ENCODE peak calls at places on chromosomes 1 and 21, in eight cellular contexts. One of them, this sample, is unnamed.

GRCh38 chr21:36613554-36613953 is 85.4 kb upstream of the SIM2 start:
- DNase-seq in amniotic stem cell: no peak
- DNase-seq in pancreas: no peak
- DNase-seq in activated CD4-positive, alpha-beta T cell treated with anti-CD3 and anti-CD28 coated beads, Interleukin-2, amount 10 ng/mL, durations not matched to agents 24 days and 14 days: no peak
- DNase-seq in NCI-H82: no peak
- DNase-seq in stimulated activated CD4-positive, alpha-beta T cell treated with anti-CD3 and anti-CD28 coated beads, Interleukin-2, amount 100 ng/mL, for 48 hours: no peak
- DNase-seq in effector CD4-positive, alpha-beta T cell: no peak
- DNase-seq in NCI-H524: no peak
- DNase-seq in this sample: no peak

GRCh38 chr1:28259935-28260802 is 851 bp downstream of the SESN2 start:
- DNase-seq in amniotic stem cell: peak; percentile 63
- DNase-seq in pancreas: peak; percentile 79
- DNase-seq in activated CD4-positive, alpha-beta T cell treated with anti-CD3 and anti-CD28 coated beads, Interleukin-2, amount 10 ng/mL, durations not matched to agents 24 days and 14 days: peak; percentile 80
- DNase-seq in NCI-H82: peak; percentile 86
- DNase-seq in stimulated activated CD4-positive, alpha-beta T cell treated with anti-CD3 and anti-CD28 coated beads, Interleukin-2, amount 100 ng/mL, for 48 hours: peak; percentile 21
- DNase-seq in effector CD4-positive, alpha-beta T cell: no peak
- DNase-seq in NCI-H524: peak; percentile 32
- DNase-seq in this sample: peak; percentile 80

GRCh38 chr1:243968413-243968812 is 82.7 kb upstream of the ZBTB18 start:
- DNase-seq in amniotic stem cell: no peak
- DNase-seq in pancreas: no peak
- DNase-seq in activated CD4-positive, alpha-beta T cell treated with anti-CD3 and anti-CD28 coated beads, Interleukin-2, amount 10 ng/mL, durations not matched to agents 24 days and 14 days: no peak
- DNase-seq in NCI-H82: no peak
- DNase-seq in stimulated activated CD4-positive, alpha-beta T cell treated with anti-CD3 and anti-CD28 coated beads, Interleukin-2, amount 100 ng/mL, for 48 hours: no peak
- DNase-seq in effector CD4-positive, alpha-beta T cell: no peak
- DNase-seq in NCI-H524: no peak
- DNase-seq in this sample: no peak

GRCh38 chr1:175274368-175274767 is 81.8 kb upstream of the KIAA0040 start:
- DNase-seq in amniotic stem cell: no peak
- DNase-seq in pancreas: no peak
- DNase-seq in activated CD4-positive, alpha-beta T cell treated with anti-CD3 and anti-CD28 coated beads, Interleukin-2, amount 10 ng/mL, durations not matched to agents 24 days and 14 days: no peak
- DNase-seq in NCI-H82: no peak
- DNase-seq in stimulated activated CD4-positive, alpha-beta T cell treated with anti-CD3 and anti-CD28 coated beads, Interleukin-2, amount 100 ng/mL, for 48 hours: no peak
- DNase-seq in effector CD4-positive, alpha-beta T cell: no peak
- DNase-seq in NCI-H524: no peak
- DNase-seq in this sample: no peak

GRCh38 chr1:59214764-59215208 is 82.1 kb upstream of the FGGY start:
- DNase-seq in amniotic stem cell: no peak
- DNase-seq in pancreas: peak; percentile 45
- DNase-seq in activated CD4-positive, alpha-beta T cell treated with anti-CD3 and anti-CD28 coated beads, Interleukin-2, amount 10 ng/mL, durations not matched to agents 24 days and 14 days: no peak
- DNase-seq in NCI-H82: no peak
- DNase-seq in stimulated activated CD4-positive, alpha-beta T cell treated with anti-CD3 and anti-CD28 coated beads, Interleukin-2, amount 100 ng/mL, for 48 hours: no peak
- DNase-seq in effector CD4-positive, alpha-beta T cell: no peak
- DNase-seq in NCI-H524: no peak
- DNase-seq in this sample: peak; percentile 35

GRCh38 chr1:234721476-234722266 is 111.7 kb upstream of the IRF2BP2 start:
- DNase-seq in amniotic stem cell: no peak
- DNase-seq in pancreas: no peak
- DNase-seq in activated CD4-positive, alpha-beta T cell treated with anti-CD3 and anti-CD28 coated beads, Interleukin-2, amount 10 ng/mL, durations not matched to agents 24 days and 14 days: no peak
- DNase-seq in NCI-H82: peak; percentile 52
- DNase-seq in stimulated activated CD4-positive, alpha-beta T cell treated with anti-CD3 and anti-CD28 coated beads, Interleukin-2, amount 100 ng/mL, for 48 hours: no peak
- DNase-seq in effector CD4-positive, alpha-beta T cell: no peak
- DNase-seq in NCI-H524: no peak
- DNase-seq in this sample: peak; percentile 75

GRCh38 chr1:52637946-52638345 is 5.0 kb downstream of the SHISAL2A start:
- DNase-seq in amniotic stem cell: no peak
- DNase-seq in pancreas: no peak
- DNase-seq in activated CD4-positive, alpha-beta T cell treated with anti-CD3 and anti-CD28 coated beads, Interleukin-2, amount 10 ng/mL, durations not matched to agents 24 days and 14 days: no peak
- DNase-seq in NCI-H82: no peak
- DNase-seq in stimulated activated CD4-positive, alpha-beta T cell treated with anti-CD3 and anti-CD28 coated beads, Interleukin-2, amount 100 ng/mL, for 48 hours: no peak
- DNase-seq in effector CD4-positive, alpha-beta T cell: no peak
- DNase-seq in NCI-H524: no peak
- DNase-seq in this sample: no peak

GRCh38 chr1:79852004-79852403 is 845.5 kb upstream of the ADGRL4 start:
- DNase-seq in amniotic stem cell: no peak
- DNase-seq in pancreas: no peak
- DNase-seq in activated CD4-positive, alpha-beta T cell treated with anti-CD3 and anti-CD28 coated beads, Interleukin-2, amount 10 ng/mL, durations not matched to agents 24 days and 14 days: no peak
- DNase-seq in NCI-H82: no peak
- DNase-seq in stimulated activated CD4-positive, alpha-beta T cell treated with anti-CD3 and anti-CD28 coated beads, Interleukin-2, amount 100 ng/mL, for 48 hours: no peak
- DNase-seq in effector CD4-positive, alpha-beta T cell: no peak
- DNase-seq in NCI-H524: no peak
- DNase-seq in this sample: no peak

GRCh38 chr1:162088281-162088969 is 18.9 kb downstream of the NOS1AP start:
- DNase-seq in amniotic stem cell: no peak
- DNase-seq in pancreas: no peak
- DNase-seq in activated CD4-positive, alpha-beta T cell treated with anti-CD3 and anti-CD28 coated beads, Interleukin-2, amount 10 ng/mL, durations not matched to agents 24 days and 14 days: no peak
- DNase-seq in NCI-H82: no peak
- DNase-seq in stimulated activated CD4-positive, alpha-beta T cell treated with anti-CD3 and anti-CD28 coated beads, Interleukin-2, amount 100 ng/mL, for 48 hours: no peak
- DNase-seq in effector CD4-positive, alpha-beta T cell: no peak
- DNase-seq in NCI-H524: no peak
- DNase-seq in this sample: no peak

GRCh38 chr1:199875337-199875736 is 152.2 kb upstream of the NR5A2 start:
- DNase-seq in amniotic stem cell: no peak
- DNase-seq in pancreas: no peak
- DNase-seq in activated CD4-positive, alpha-beta T cell treated with anti-CD3 and anti-CD28 coated beads, Interleukin-2, amount 10 ng/mL, durations not matched to agents 24 days and 14 days: no peak
- DNase-seq in NCI-H82: no peak
- DNase-seq in stimulated activated CD4-positive, alpha-beta T cell treated with anti-CD3 and anti-CD28 coated beads, Interleukin-2, amount 100 ng/mL, for 48 hours: no peak
- DNase-seq in effector CD4-positive, alpha-beta T cell: no peak
- DNase-seq in NCI-H524: no peak
- DNase-seq in this sample: no peak

GRCh38 chr1:17369466-17369865 is 2.5 kb upstream of the PADI6 start:
- DNase-seq in amniotic stem cell: peak; percentile 5
- DNase-seq in pancreas: no peak
- DNase-seq in activated CD4-positive, alpha-beta T cell treated with anti-CD3 and anti-CD28 coated beads, Interleukin-2, amount 10 ng/mL, durations not matched to agents 24 days and 14 days: no peak
- DNase-seq in NCI-H82: no peak
- DNase-seq in stimulated activated CD4-positive, alpha-beta T cell treated with anti-CD3 and anti-CD28 coated beads, Interleukin-2, amount 100 ng/mL, for 48 hours: no peak
- DNase-seq in effector CD4-positive, alpha-beta T cell: no peak
- DNase-seq in NCI-H524: no peak
- DNase-seq in this sample: no peak

GRCh38 chr1:163875927-163876320 is 554.2 kb downstream of the NUF2 start:
- DNase-seq in amniotic stem cell: peak; percentile 49
- DNase-seq in pancreas: no peak
- DNase-seq in activated CD4-positive, alpha-beta T cell treated with anti-CD3 and anti-CD28 coated beads, Interleukin-2, amount 10 ng/mL, durations not matched to agents 24 days and 14 days: no peak
- DNase-seq in NCI-H82: no peak
- DNase-seq in stimulated activated CD4-positive, alpha-beta T cell treated with anti-CD3 and anti-CD28 coated beads, Interleukin-2, amount 100 ng/mL, for 48 hours: no peak
- DNase-seq in effector CD4-positive, alpha-beta T cell: no peak
- DNase-seq in NCI-H524: no peak
- DNase-seq in this sample: peak; percentile 83

GRCh38 chr1:212488436-212489283 is 55.9 kb downstream of the NENF start:
- DNase-seq in amniotic stem cell: no peak
- DNase-seq in pancreas: peak; percentile 47
- DNase-seq in activated CD4-positive, alpha-beta T cell treated with anti-CD3 and anti-CD28 coated beads, Interleukin-2, amount 10 ng/mL, durations not matched to agents 24 days and 14 days: peak; percentile 66
- DNase-seq in NCI-H82: no peak
- DNase-seq in stimulated activated CD4-positive, alpha-beta T cell treated with anti-CD3 and anti-CD28 coated beads, Interleukin-2, amount 100 ng/mL, for 48 hours: no peak
- DNase-seq in effector CD4-positive, alpha-beta T cell: no peak
- DNase-seq in NCI-H524: no peak
- DNase-seq in this sample: peak; percentile 80

GRCh38 chr1:161013591-161014513 is 7.1 kb downstream of the F11R start:
- DNase-seq in amniotic stem cell: no peak
- DNase-seq in pancreas: peak; percentile 83
- DNase-seq in activated CD4-positive, alpha-beta T cell treated with anti-CD3 and anti-CD28 coated beads, Interleukin-2, amount 10 ng/mL, durations not matched to agents 24 days and 14 days: peak; percentile 89
- DNase-seq in NCI-H82: no peak
- DNase-seq in stimulated activated CD4-positive, alpha-beta T cell treated with anti-CD3 and anti-CD28 coated beads, Interleukin-2, amount 100 ng/mL, for 48 hours: peak; percentile 51
- DNase-seq in effector CD4-positive, alpha-beta T cell: peak; percentile 32
- DNase-seq in NCI-H524: no peak
- DNase-seq in this sample: peak; percentile 23

GRCh38 chr1:223198628-223198965 is 55.5 kb upstream of the TLR5 start:
- DNase-seq in amniotic stem cell: no peak
- DNase-seq in pancreas: no peak
- DNase-seq in activated CD4-positive, alpha-beta T cell treated with anti-CD3 and anti-CD28 coated beads, Interleukin-2, amount 10 ng/mL, durations not matched to agents 24 days and 14 days: no peak
- DNase-seq in NCI-H82: no peak
- DNase-seq in stimulated activated CD4-positive, alpha-beta T cell treated with anti-CD3 and anti-CD28 coated beads, Interleukin-2, amount 100 ng/mL, for 48 hours: no peak
- DNase-seq in effector CD4-positive, alpha-beta T cell: no peak
- DNase-seq in NCI-H524: no peak
- DNase-seq in this sample: no peak

GRCh38 chr1:28537457-28538199 is 15.3 kb upstream of the TRNAU1AP start:
- DNase-seq in amniotic stem cell: no peak
- DNase-seq in pancreas: no peak
- DNase-seq in activated CD4-positive, alpha-beta T cell treated with anti-CD3 and anti-CD28 coated beads, Interleukin-2, amount 10 ng/mL, durations not matched to agents 24 days and 14 days: no peak
- DNase-seq in NCI-H82: no peak
- DNase-seq in stimulated activated CD4-positive, alpha-beta T cell treated with anti-CD3 and anti-CD28 coated beads, Interleukin-2, amount 100 ng/mL, for 48 hours: no peak
- DNase-seq in effector CD4-positive, alpha-beta T cell: no peak
- DNase-seq in NCI-H524: no peak
- DNase-seq in this sample: no peak

GRCh38 chr1:11634759-11635158 is 19.5 kb downstream of the FBXO2 start:
- DNase-seq in amniotic stem cell: no peak
- DNase-seq in pancreas: no peak
- DNase-seq in activated CD4-positive, alpha-beta T cell treated with anti-CD3 and anti-CD28 coated beads, Interleukin-2, amount 10 ng/mL, durations not matched to agents 24 days and 14 days: no peak
- DNase-seq in NCI-H82: no peak
- DNase-seq in stimulated activated CD4-positive, alpha-beta T cell treated with anti-CD3 and anti-CD28 coated beads, Interleukin-2, amount 100 ng/mL, for 48 hours: no peak
- DNase-seq in effector CD4-positive, alpha-beta T cell: no peak
- DNase-seq in NCI-H524: peak; percentile 20
- DNase-seq in this sample: no peak

GRCh38 chr1:244414543-244414942 is 37.2 kb downstream of the ADSS2 start:
- DNase-seq in amniotic stem cell: peak; percentile 32
- DNase-seq in pancreas: no peak
- DNase-seq in activated CD4-positive, alpha-beta T cell treated with anti-CD3 and anti-CD28 coated beads, Interleukin-2, amount 10 ng/mL, durations not matched to agents 24 days and 14 days: no peak
- DNase-seq in NCI-H82: no peak
- DNase-seq in stimulated activated CD4-positive, alpha-beta T cell treated with anti-CD3 and anti-CD28 coated beads, Interleukin-2, amount 100 ng/mL, for 48 hours: no peak
- DNase-seq in effector CD4-positive, alpha-beta T cell: no peak
- DNase-seq in NCI-H524: no peak
- DNase-seq in this sample: peak; percentile 31

This sample was measured in fibroblast of the conjunctiva.